ENCODE peak calls at places on chromosomes 12 and 14, in four cellular contexts. C is cardiac muscle cell, U is heart right ventricle, J is fibroblast of lung. H is an unnamed sample.

GRCh38 chr12:2666411-2666810 is 128.4 kb upstream of the FKBP4 start:
- DNase-seq in C (no peak), U (no peak), J (no peak), H (no peak)

GRCh38 chr14:77505031-77505430 is 6.4 kb upstream of the ISM2 start:
- DNase-seq in C (no peak), U (no peak), J (no peak), H (no peak)

GRCh38 chr12:123041042-123041531 is 60.6 kb downstream of the ARL6IP4 start:
- DNase-seq in C (no peak), U (no peak), J (no peak), H (no peak)

GRCh38 chr12:53492188-53492587 is 7.1 kb downstream of the MAP3K12 start:
- DNase-seq in C (peak; percentile 27), U (no peak), J (no peak), H (no peak)

GRCh38 chr14:33062881-33063280 is 124.2 kb downstream of the NPAS3 start:
- DNase-seq in C (no peak), U (no peak), J (peak; percentile 93), H (no peak)

GRCh38 chr12:98745578-98746391 is 100.7 kb downstream of the APAF1 start:
- DNase-seq in C (peak; percentile 19), U (no peak), J (no peak), H (peak; percentile 35)

GRCh38 chr12:78209851-78210493 is 379.3 kb downstream of the NAV3 start:
- DNase-seq in C (no peak), U (peak; percentile 7), J (peak; percentile 34), H (no peak)

GRCh38 chr14:22886500-22887259 is 3.7 kb downstream of the REM2 start:
- DNase-seq in C (peak; percentile 78), U (peak; percentile 77), J (peak; percentile 61), H (peak; percentile 37)

GRCh38 chr14:36604757-36605505 is 22.5 kb upstream of the NKX2-8 start:
- DNase-seq in C (peak; percentile 82), U (no peak), J (peak; percentile 57), H (peak; percentile 39)

GRCh38 chr12:132954471-132955048 is 1.5 kb downstream of the ZNF605 start:
- DNase-seq in C (no peak), U (no peak), J (peak; percentile 12), H (no peak)

GRCh38 chr12:23464241-23464812 is 485.1 kb downstream of the SOX5 start:
- DNase-seq in C (no peak), U (no peak), J (no peak), H (no peak)

GRCh38 chr12:58588771-58589170 is 331.5 kb downstream of the LRIG3 start:
- DNase-seq in C (no peak), U (no peak), J (peak; percentile 30), H (no peak)

GRCh38 chr12:123253606-123254459 is 17.8 kb downstream of the CDK2AP1 start:
- DNase-seq in C (no peak), U (peak; percentile 61), J (no peak), H (peak; percentile 75)

GRCh38 chr12:24759155-24759554 is 189.7 kb downstream of the BCAT1 start:
- DNase-seq in C (no peak), U (no peak), J (peak; percentile 72), H (no peak)

GRCh38 chr12:28156804-28157203 is 33.5 kb upstream of the CCDC91 start:
- DNase-seq in C (no peak), U (no peak), J (no peak), H (no peak)

GRCh38 chr14:103699901-103700752 is 15.1 kb downstream of the XRCC3 start:
- DNase-seq in C (no peak), U (no peak), J (no peak), H (peak; percentile 55)

GRCh38 chr12:103012884-103013283 is 55.4 kb downstream of the ASCL1 start:
- DNase-seq in C (no peak), U (no peak), J (no peak), H (peak; percentile 51)

GRCh38 chr14:93330609-93331000 is 2.2 kb downstream of the BTBD7 start:
- DNase-seq in C (no peak), U (no peak), J (no peak), H (no peak)
- H3K27ac ChIP-seq in C (peak overlapping the region; percentile 99), U (peak overlapping the region; percentile 98), J (no peak overlapping the region), H (no peak overlapping the region)

DNA sequence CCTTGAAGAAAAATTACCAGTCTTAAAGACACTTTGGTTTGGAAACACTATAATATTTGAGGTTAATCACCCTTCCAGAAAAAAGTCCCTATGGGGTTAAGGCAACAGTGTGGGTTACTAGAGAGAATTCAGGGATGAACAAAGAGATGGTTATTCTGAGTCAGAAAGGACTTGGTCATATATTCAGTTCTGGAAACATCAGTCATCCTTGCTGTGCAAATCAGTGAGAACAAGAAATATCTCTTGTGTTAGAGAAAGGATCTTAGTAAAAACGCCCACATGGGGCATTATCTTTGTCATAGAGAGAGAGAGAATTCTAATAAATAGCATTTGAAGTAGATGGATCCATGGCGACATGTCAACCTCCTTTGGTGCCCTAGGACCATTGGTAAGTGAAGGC is 59.4 kb upstream of the E2F7 start:
- DNase-seq in C (no peak), U (no peak), J (peak; percentile 85), H (no peak)
- H3K27ac ChIP-seq in C (no peak overlapping the region), U (no peak overlapping the region), J (no peak overlapping the region), H (no peak overlapping the region)

GRCh38 chr12:105330938-105331804 is 680 bp downstream of the C12orf75 start:
- DNase-seq in C (no peak), U (peak; percentile 17), J (no peak), H (no peak)

GRCh38 chr12:105329926-105330282 is 587 bp upstream of the C12orf75 start:
- DNase-seq in C (no peak), U (no peak), J (no peak), H (no peak)

GRCh38 chr12:105332925-105333324 is 2.4 kb downstream of the C12orf75 start:
- DNase-seq in C (no peak), U (no peak), J (no peak), H (no peak)

GRCh38 chr12:105331805-105332251 is 1.3 kb downstream of the C12orf75 start:
- DNase-seq in C (no peak), U (no peak), J (no peak), H (no peak)

GRCh38 chr12:105330283-105330937 is at the start of gene C12orf75:
- DNase-seq in C (peak; percentile 89), U (peak; percentile 70), J (peak; percentile 78), H (peak; percentile 55)
- H3K27ac ChIP-seq in C (no peak within 1 kb of the TSS), U (no peak within 1 kb of the TSS), J (peak within 1 kb of the TSS; percentile 52), H (no peak within 1 kb of the TSS)

GRCh38 chr12:75969768-75970167 is 61.8 kb downstream of the PHLDA1 start:
- DNase-seq in C (no peak), U (no peak), J (no peak), H (no peak)

GRCh38 chr12:75974323-75975273 is 57.0 kb downstream of the PHLDA1 start:
- DNase-seq in C (no peak), U (no peak), J (no peak), H (no peak)

GRCh38 chr12:75971253-75971652 is 60.3 kb downstream of the PHLDA1 start:
- DNase-seq in C (no peak), U (no peak), J (no peak), H (no peak)

GRCh38 chr12:75965661-75966060 is 65.9 kb downstream of the PHLDA1 start:
- DNase-seq in C (no peak), U (no peak), J (no peak), H (no peak)

GRCh38 chr12:75970310-75970709 is 61.3 kb downstream of the PHLDA1 start:
- DNase-seq in C (no peak), U (no peak), J (no peak), H (no peak)
- H3K27ac ChIP-seq in C (no peak overlapping the region), U (no peak overlapping the region), J (no peak overlapping the region), H (no peak overlapping the region)

GRCh38 chr12:106753526-106753925 is 21.0 kb upstream of the RIC8B start:
- DNase-seq in C (no peak), U (no peak), J (no peak), H (no peak)
- H3K27ac ChIP-seq in C (no peak overlapping the region), U (no peak overlapping the region), J (no peak overlapping the region), H (no peak overlapping the region)

GRCh38 chr14:61147369-61147897 is 133.7 kb downstream of the TMEM30B start:
- DNase-seq in C (no peak), U (no peak), J (peak; percentile 84), H (no peak)

GRCh38 chr14:61145258-61145902 is 135.8 kb downstream of the TMEM30B start:
- DNase-seq in C (no peak), U (no peak), J (peak; percentile 96), H (no peak)

GRCh38 chr14:61146896-61147295 is 134.2 kb downstream of the TMEM30B start:
- DNase-seq in C (no peak), U (no peak), J (no peak), H (no peak)

GRCh38 chr14:61147898-61148549 is 133.1 kb downstream of the TMEM30B start:
- DNase-seq in C (no peak), U (peak; percentile 20), J (peak; percentile 100), H (peak; percentile 28)

GRCh38 chr14:61145903-61146411 is 135.2 kb downstream of the TMEM30B start:
- DNase-seq in C (no peak), U (no peak), J (peak; percentile 93), H (no peak)
- H3K27ac ChIP-seq in C (no peak overlapping the region), U (peak overlapping the region; percentile 78), J (peak overlapping the region; percentile 88), H (no peak overlapping the region)

GRCh38 chr14:63891148-63891964 is 38.6 kb downstream of the SYNE2 start:
- DNase-seq in C (no peak), U (peak; percentile 16), J (no peak), H (no peak)
- H3K27ac ChIP-seq in C (no peak overlapping the region), U (peak overlapping the region; percentile 82), J (no peak overlapping the region), H (no peak overlapping the region)

DNA sequence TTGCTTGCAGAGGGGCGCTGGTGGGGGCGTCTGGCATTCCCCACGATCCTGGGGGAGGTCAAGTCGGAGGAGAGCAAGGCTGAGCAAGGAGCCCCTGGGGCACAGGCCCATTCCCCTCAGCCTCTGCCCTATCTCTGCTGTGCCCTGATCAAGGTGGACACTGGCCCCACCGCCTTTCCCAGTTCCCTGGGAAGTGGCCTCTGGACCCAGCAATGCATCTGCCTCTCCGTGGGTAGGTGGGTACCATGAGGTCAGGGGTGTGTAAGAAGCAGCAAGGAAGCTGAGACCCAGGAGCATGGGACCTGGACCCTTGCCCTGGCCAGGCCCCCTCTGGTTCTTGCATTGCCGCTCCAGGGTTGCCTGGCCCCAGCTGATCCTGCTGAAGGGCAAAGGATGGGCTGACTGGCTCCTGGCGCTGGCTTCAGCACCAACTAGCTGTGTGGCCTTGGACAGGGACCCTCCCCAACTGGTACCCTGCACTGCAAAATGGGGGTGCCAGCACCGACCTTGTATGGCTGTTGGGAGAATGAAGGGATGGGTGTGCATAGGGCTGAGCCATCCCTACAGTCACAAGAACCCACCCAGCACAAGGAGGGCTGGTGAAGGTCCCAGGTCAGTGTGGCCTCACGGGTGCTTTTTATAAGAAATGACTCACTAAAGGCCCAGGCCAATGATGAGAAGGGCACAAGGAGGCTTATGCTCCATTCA is 19.6 kb downstream of the SLC25A29 start:
- DNase-seq in C (no peak), U (no peak), J (no peak), H (no peak)
- H3K27ac ChIP-seq in C (no peak overlapping the region), U (no peak overlapping the region), J (no peak overlapping the region), H (no peak overlapping the region)

H was measured in substantia nigra.